ENCODE peak calls at places on chromosome 19, in four cellular contexts. Q, R, J and A are unnamed samples. For H3K4me1, the result is how much of the 10 kb centered on the place peaks cover.

GRCh38 chr19:11291991-11292390 is 4.0 kb upstream of the TSPAN16 start:
- DNase-seq in J (no peak), R (no peak), Q (no peak), A (no peak)

GRCh38 chr19:33266971-33267484 is 35.3 kb downstream of the CEBPA start:
- DNase-seq in R (no peak), Q (no peak), J (no peak), A (no peak)

GRCh38 chr19:43667524-43668405 is 2.2 kb downstream of the PLAUR start:
- DNase-seq in Q (no peak), J (peak), R (no peak), A (peak)

GRCh38 chr19:495440-496332 is 600 bp upstream of the MADCAM1 start:
- DNase-seq in J (peak), Q (no peak), R (no peak), A (no peak)

GRCh38 chr19:28669804-28670203 is 543.1 kb downstream of the UQCRFS1 start:
- DNase-seq in J (no peak), R (no peak), Q (no peak), A (no peak)

GRCh38 chr19:18915639-18916038 is 3.5 kb downstream of the COPE start:
- DNase-seq in Q (peak), R (no peak), J (no peak), A (no peak)

GRCh38 chr19:54297759-54298305 is 15.1 kb downstream of the LILRA5 start:
- DNase-seq in Q (no peak), J (no peak), R (no peak), A (no peak)

GRCh38 chr19:17489392-17490030 is 19.2 kb downstream of the SLC27A1 start:
- DNase-seq in R (no peak), J (no peak), Q (no peak), A (no peak)

GRCh38 chr19:18208098-18208951 is 4.5 kb upstream of the RAB3A start:
- DNase-seq in Q (no peak), R (no peak), J (peak), A (no peak)

GRCh38 chr19:17220207-17220758 is 5.1 kb downstream of the USE1 start:
- DNase-seq in J (no peak), R (no peak), Q (no peak), A (no peak)

GRCh38 chr19:3343619-3344502 is 22.5 kb upstream of the NFIC start:
- DNase-seq in J (peak), R (peak), Q (peak), A (peak)

GRCh38 chr19:47230921-47231214 is at the start of gene BBC3:
- DNase-seq in Q (no peak), R (no peak), J (no peak), A (no peak)

GRCh38 chr19:47231215-47232054 is 436 bp upstream of the BBC3 start:
- DNase-seq in J (peak), Q (peak), R (peak), A (peak)

GRCh38 chr19:47228937-47229673 is 1.9 kb downstream of the BBC3 start:
- DNase-seq in Q (no peak), J (peak), R (no peak), A (no peak)

GRCh38 chr19:47229674-47230121 is 1.3 kb downstream of the BBC3 start:
- DNase-seq in R (no peak), Q (no peak), J (no peak), A (peak)

GRCh38 chr19:47230122-47230920 is 678 bp downstream of the BBC3 start:
- DNase-seq in R (no peak), Q (peak), J (peak), A (peak)
- H3K4me1 ChIP-seq in R (under half), Q (half or more), J (under half), A (under half)

GRCh38 chr19:1970806-1971502 is 30.0 kb downstream of the CSNK1G2 start:
- DNase-seq in R (no peak), J (peak), Q (no peak), A (no peak)
- H3K4me1 ChIP-seq in R (under half), J (under half), Q (under half), A (under half)

DNA sequence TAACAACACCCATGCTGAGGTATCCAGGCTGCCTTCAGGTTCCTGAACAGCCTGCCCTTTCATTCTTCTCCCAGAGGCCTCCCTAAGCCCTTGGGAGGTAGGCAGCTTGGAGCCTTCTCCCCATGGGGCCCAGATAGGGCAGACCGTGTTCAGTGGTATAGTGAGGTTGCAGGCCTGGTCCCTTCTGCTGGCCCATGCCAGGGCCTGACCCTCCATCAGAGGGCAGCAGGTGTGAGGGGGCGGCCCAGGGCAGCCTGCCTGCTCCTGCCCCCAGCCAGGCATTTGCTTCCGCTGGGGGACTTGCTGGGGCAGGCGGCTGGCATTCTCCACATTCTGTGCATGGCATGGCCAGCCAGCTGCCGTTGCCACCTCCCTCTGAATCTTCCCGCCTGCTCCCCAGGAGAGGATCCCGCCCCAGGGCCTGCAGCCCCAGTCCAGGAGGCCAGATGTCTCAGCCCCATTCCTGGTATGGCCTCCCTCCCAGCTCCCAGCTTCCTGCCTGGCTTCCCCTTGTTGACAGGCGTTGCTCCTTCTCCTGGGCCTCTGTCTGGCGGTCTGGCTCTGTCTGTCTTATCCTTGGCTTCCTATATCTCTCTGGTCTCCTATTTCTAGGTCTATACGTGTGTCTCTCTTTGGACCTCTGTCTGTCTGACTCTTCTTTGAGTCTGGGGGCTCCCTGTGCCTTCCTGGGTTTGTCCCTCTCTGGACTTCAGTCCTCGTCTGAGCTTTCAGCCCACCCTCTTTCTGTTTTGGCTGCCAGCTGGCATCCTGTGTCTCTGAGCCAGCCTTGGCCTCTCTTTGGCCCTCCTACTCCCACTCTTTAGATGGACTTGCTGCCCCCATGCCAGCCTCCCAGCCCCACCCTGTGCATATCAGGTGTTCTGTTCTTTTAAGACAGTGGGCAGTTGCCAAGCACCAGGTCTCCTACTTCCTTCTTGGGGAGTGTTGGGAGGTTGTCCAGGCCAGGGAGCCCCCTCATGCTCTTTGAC is 9.1 kb downstream of the CIC start:
- DNase-seq in J (no peak), R (no peak), Q (no peak), A (peak)
- H3K4me1 ChIP-seq in J (half or more), R (half or more), Q (half or more), A (under half)

GRCh38 chr19:13033244-13033643 is 38.0 kb downstream of the NFIX start:
- DNase-seq in Q (no peak), R (no peak), J (no peak), A (no peak)
- H3K4me1 ChIP-seq in Q (half or more), R (half or more), J (half or more), A (under half)

GRCh38 chr19:49400034-49400433 is 12.0 kb downstream of the KASH5 start:
- DNase-seq in J (no peak), Q (no peak), R (no peak), A (no peak)
- H3K4me1 ChIP-seq in J (under half), Q (under half), R (under half), A (under half)

GRCh38 chr19:46994141-46994686 is 25.4 kb upstream of the NPAS1 start:
- DNase-seq in R (no peak), Q (no peak), J (no peak), A (no peak)
- H3K4me1 ChIP-seq in R (under half), Q (under half), J (under half), A (under half)